ENCODE peak calls at places on chromosomes 2 and 18, in ten cellular contexts. I is WTC11; Q is RPMI7951; Y is neural progenitor cell; N is DMS 273 treated with DMSO at 0.1 percent for 48 hours; M is stimulated activated CD4-positive, alpha-beta T cell treated with anti-CD3 and anti-CD28 coated beads, TNF-alpha, amount 100 ng/mL, for 4 hours; P is HL-60; X is GM04504; Z is NCI-H1092 treated with DMSO at 0.1 percent for 48 hours; K is T follicular helper cell. C is an unnamed sample.

GRCh38 chr18:69574401-69574800 is 173.7 kb downstream of the DOK6 start:
- DNase-seq in Q (no peak), N (no peak), M (no peak), Y (no peak), P (no peak), Z (no peak), X (no peak), I (no peak), K (no peak), C (no peak)

GRCh38 chr2:2646312-2647051 is 315.4 kb upstream of the MYT1L start:
- DNase-seq in Z (no peak), N (no peak), Q (peak), M (no peak), K (no peak), I (no peak), X (no peak), Y (peak), P (no peak), C (no peak)

GRCh38 chr2:71473346-71474035 is 20.1 kb downstream of the DYSF start:
- DNase-seq in Z (no peak), X (no peak), Q (no peak), N (no peak), I (no peak), P (no peak), M (no peak), Y (no peak), K (no peak), C (no peak)

GRCh38 chr18:2627821-2628276 is 27.7 kb upstream of the SMCHD1 start:
- DNase-seq in K (no peak), Y (no peak), I (no peak), X (no peak), M (no peak), Z (no peak), P (peak), N (no peak), Q (peak), C (peak)

GRCh38 chr2:2704380-2705093 is 373.5 kb upstream of the MYT1L start:
- DNase-seq in Y (no peak), P (no peak), Q (no peak), Z (no peak), I (no peak), K (no peak), N (no peak), M (no peak), X (no peak), C (no peak)

GRCh38 chr18:9403795-9404564 is 69.4 kb downstream of the TWSG1 start:
- DNase-seq in Y (peak), P (no peak), Q (no peak), M (no peak), Z (no peak), I (peak), K (no peak), N (no peak), X (no peak), C (no peak)

GRCh38 chr18:46426311-46427047 is 230.5 kb downstream of the LOXHD1 start:
- DNase-seq in Z (no peak), I (no peak), M (no peak), X (no peak), P (no peak), Y (no peak), K (no peak), Q (no peak), N (no peak), C (no peak)

GRCh38 chr18:29418136-29418535 is 1241.2 kb upstream of the CDH2 start:
- DNase-seq in X (peak), P (no peak), M (no peak), K (no peak), Q (peak), Y (no peak), I (no peak), Z (no peak), N (no peak), C (no peak)

GRCh38 chr2:7288484-7288883 is 371.3 kb downstream of the RNF144A start:
- DNase-seq in M (no peak), N (no peak), Z (no peak), Q (no peak), I (no peak), X (no peak), P (no peak), K (no peak), Y (no peak), C (no peak)

GRCh38 chr2:240946654-240947053 is 40.5 kb downstream of the CROCC2 start:
- DNase-seq in Z (no peak), P (no peak), Y (no peak), M (no peak), I (no peak), N (no peak), X (no peak), K (no peak), Q (peak), C (no peak)

GRCh38 chr2:66433945-66434678 is 813 bp upstream of the MEIS1 start:
- DNase-seq in Y (peak), X (no peak), I (peak), P (no peak), Z (peak), Q (peak), K (no peak), N (peak), M (no peak), C (no peak)

GRCh38 chr2:2768476-2768875 is 437.4 kb upstream of the MYT1L start:
- DNase-seq in M (no peak), Q (no peak), Z (no peak), N (no peak), K (no peak), I (no peak), P (no peak), Y (no peak), X (no peak), C (no peak)

GRCh38 chr18:28236487-28236886 is 59.6 kb upstream of the CDH2 start:
- DNase-seq in P (no peak), Q (no peak), Z (no peak), I (no peak), N (no peak), Y (no peak), K (no peak), X (no peak), M (no peak), C (no peak)

GRCh38 chr18:76168206-76168605 is 326.8 kb downstream of the ZNF516 start:
- DNase-seq in P (no peak), I (no peak), K (no peak), Q (no peak), X (no peak), M (no peak), N (no peak), Y (no peak), Z (no peak), C (no peak)

GRCh38 chr18:32086866-32087265 is 4.8 kb upstream of the RNF138 start:
- DNase-seq in M (no peak), Q (peak), I (no peak), K (no peak), Y (no peak), N (no peak), Z (no peak), X (no peak), P (peak), C (peak)

GRCh38 chr2:160010361-160011145 is 51.9 kb downstream of the PLA2R1 start:
- DNase-seq in Y (no peak), Z (no peak), Q (peak), N (peak), K (no peak), X (peak), P (no peak), M (no peak), I (no peak), C (no peak)

GRCh38 chr18:55473078-55473477 is 114.9 kb downstream of the TCF4 start:
- DNase-seq in I (no peak), Y (peak), Q (no peak), X (no peak), Z (no peak), M (no peak), N (no peak), P (no peak), K (no peak), C (no peak)

GRCh38 chr2:97267411-97268074 is 154.6 kb downstream of the ANKRD36 start:
- DNase-seq in Q (peak), P (no peak), M (no peak), Y (peak), Z (no peak), I (no peak), X (no peak), K (no peak), N (no peak), C (no peak)